ENCODE peak calls at places on chromosome 14, in ten cellular contexts. O is IMR-90, A is ovary, B is A549, P is fibroblast of lung, U is lower lobe of right lung, H is heart left ventricle, F is GM12878, G is body of pancreas, M is cardiac muscle cell. Q is an unnamed sample.

GRCh38 chr14:101861464-101861863 is 100.0 kb downstream of the PPP2R5C start:
- DNase-seq in P (peak; percentile 20), G (no peak), F (no peak), H (no peak), A (no peak), M (peak; percentile 15), B (no peak), U (no peak), O (no peak), Q (no peak)

GRCh38 chr14:96255501-96256366 is at the start of gene BDKRB1:
- DNase-seq in H (no peak), M (peak; percentile 87), G (no peak), A (no peak), U (no peak), P (peak; percentile 88), F (no peak), B (no peak), O (peak; percentile 96), Q (peak; percentile 82)

GRCh38 chr14:20809917-20810316 is 7.3 kb upstream of the RNASE1 start:
- DNase-seq in U (no peak), F (no peak), H (no peak), O (no peak), B (no peak), P (no peak), G (no peak), M (no peak), A (no peak), Q (no peak)

GRCh38 chr14:103723176-103724081 is 7.8 kb downstream of the ZFYVE21 start:
- DNase-seq in M (no peak), F (no peak), H (no peak), G (no peak), B (no peak), U (no peak), A (no peak), P (no peak), O (no peak), Q (no peak)

GRCh38 chr14:56125772-56126411 is 7.7 kb downstream of the PELI2 start:
- DNase-seq in F (no peak), A (no peak), P (no peak), G (peak; percentile 87), B (no peak), O (no peak), U (no peak), M (no peak), H (no peak), Q (no peak)

GRCh38 chr14:74950795-74951442 is 4.5 kb downstream of the PGF start:
- DNase-seq in O (peak; percentile 48), P (no peak), B (no peak), G (peak; percentile 50), H (no peak), A (no peak), M (no peak), U (no peak), F (no peak), Q (no peak)

GRCh38 chr14:92678766-92679165 is 69.7 kb downstream of the LGMN start:
- DNase-seq in U (no peak), G (no peak), P (no peak), M (no peak), O (no peak), A (no peak), B (no peak), H (no peak), F (no peak), Q (no peak)

GRCh38 chr14:54804720-54805060 is 97.9 kb downstream of the GCH1 start:
- DNase-seq in U (no peak), G (no peak), O (no peak), H (no peak), P (no peak), B (no peak), F (no peak), M (no peak), A (no peak), Q (no peak)

GRCh38 chr14:99274346-99275221 is 2.6 kb upstream of the BCL11B start:
- DNase-seq in H (no peak), P (peak; percentile 64), M (peak; percentile 89), A (peak; percentile 81), U (no peak), G (peak; percentile 53), F (no peak), O (peak; percentile 37), B (peak; percentile 77), Q (peak; percentile 87)

GRCh38 chr14:99273724-99274345 is 1.8 kb upstream of the BCL11B start:
- DNase-seq in P (no peak), B (peak; percentile 33), U (no peak), O (no peak), G (no peak), F (no peak), M (peak; percentile 38), H (no peak), A (no peak), Q (peak; percentile 81)

GRCh38 chr14:99271951-99272668 is at the start of gene BCL11B:
- DNase-seq in F (peak; percentile 24), B (peak; percentile 86), H (peak; percentile 51), G (peak; percentile 38), M (peak; percentile 89), P (peak; percentile 82), O (peak; percentile 66), U (peak; percentile 72), A (peak; percentile 58), Q (peak; percentile 94)

GRCh38 chr14:99272669-99273024 is 650 bp upstream of the BCL11B start:
- DNase-seq in U (no peak), F (no peak), P (no peak), O (no peak), A (no peak), H (no peak), G (no peak), B (peak; percentile 46), M (no peak), Q (peak; percentile 51)

GRCh38 chr14:99273025-99273723 is 1.2 kb upstream of the BCL11B start:
- DNase-seq in O (no peak), H (no peak), G (no peak), B (peak; percentile 54), A (no peak), F (no peak), U (no peak), M (peak; percentile 19), P (no peak), Q (peak; percentile 71)
- H3K4me1 ChIP-seq in O (peaks cover 1% of the 10 kb centered on the region), H (peaks cover 29% of the 10 kb centered on the region), G (peaks cover 47% of the 10 kb centered on the region), B (peaks cover 23% of the 10 kb centered on the region), A (peaks cover 9% of the 10 kb centered on the region), F (peaks cover 12% of the 10 kb centered on the region), U (peaks cover 36% of the 10 kb centered on the region), M (peaks cover 9% of the 10 kb centered on the region), P (no peaks in the 10 kb centered on the region), Q (no peaks in the 10 kb centered on the region)

GRCh38 chr14:81952917-81953316 is 419.3 kb upstream of the SEL1L start:
- DNase-seq in H (no peak), P (no peak), M (no peak), F (no peak), B (no peak), G (no peak), O (no peak), U (no peak), A (no peak), Q (no peak)

GRCh38 chr14:81942071-81942470 is 408.4 kb upstream of the SEL1L start:
- DNase-seq in F (no peak), P (no peak), O (no peak), G (no peak), M (no peak), A (no peak), B (no peak), H (no peak), U (no peak), Q (no peak)

GRCh38 chr14:81946808-81947798 is 413.4 kb upstream of the SEL1L start:
- DNase-seq in M (peak; percentile 87), A (no peak), H (no peak), G (no peak), F (no peak), O (no peak), U (no peak), P (no peak), B (no peak), Q (peak; percentile 18)
- H3K27ac ChIP-seq in M (no peak overlapping the region), A (no peak overlapping the region), H (no peak overlapping the region), G (no peak overlapping the region), F (no peak overlapping the region), O (no peak overlapping the region), U (no peak overlapping the region), P (no peak overlapping the region), B (no peak overlapping the region), Q (no peak overlapping the region)

DNA sequence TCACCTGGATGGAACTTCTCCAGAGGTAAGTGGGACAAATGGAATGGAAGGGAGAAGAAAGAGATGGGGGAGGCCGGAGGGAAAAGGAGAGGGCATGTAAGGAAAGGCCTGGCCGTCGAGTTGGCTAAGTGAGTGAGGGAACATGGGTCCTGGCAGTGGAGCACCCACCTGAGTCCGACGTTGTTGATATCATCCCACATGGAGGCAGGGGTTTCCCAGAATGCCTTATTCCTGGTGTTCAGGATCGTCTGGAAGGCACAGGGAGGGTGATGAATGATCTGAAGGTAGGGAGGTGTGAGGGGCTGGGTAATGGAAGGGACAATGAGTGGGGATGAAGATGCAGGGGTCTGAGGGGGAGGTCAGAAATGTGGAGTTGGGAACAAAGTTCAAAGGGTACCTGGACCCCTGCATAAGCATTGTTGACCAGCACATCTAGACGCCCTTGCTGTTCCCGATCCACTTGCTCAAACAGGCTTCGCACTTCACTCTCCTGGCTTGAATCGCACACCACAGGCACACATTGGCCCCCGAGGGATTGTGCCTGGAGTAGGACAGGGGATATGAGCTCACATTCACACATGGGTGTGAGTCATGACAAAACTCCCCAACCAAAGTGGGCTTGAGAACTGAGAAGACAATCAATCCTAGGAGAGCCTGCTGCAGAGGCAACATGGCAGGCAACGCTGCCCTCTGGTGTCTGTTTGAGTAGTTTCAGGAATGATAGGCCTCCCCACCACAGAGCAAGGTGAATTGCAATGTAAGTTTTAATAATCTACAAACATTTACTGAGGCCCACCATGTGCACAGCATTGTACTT is 3.0 kb downstream of the DHRS1 start:
- DNase-seq in F (peak; percentile 82), H (peak; percentile 62), U (peak; percentile 72), A (peak; percentile 60), M (peak; percentile 92), O (peak; percentile 97), B (peak; percentile 87), G (peak; percentile 67), P (peak; percentile 89), Q (peak; percentile 79)
- TF ChIP-seq CTCF in F (peak; percentile 77), H (peak; percentile 64), U (peak; percentile 81), A (no peak), M (peak; percentile 80), O (peak; percentile 90), B (peak; percentile 79), G (peak; percentile 80), P (peak; percentile 71), Q (peak; percentile 93)

DNA sequence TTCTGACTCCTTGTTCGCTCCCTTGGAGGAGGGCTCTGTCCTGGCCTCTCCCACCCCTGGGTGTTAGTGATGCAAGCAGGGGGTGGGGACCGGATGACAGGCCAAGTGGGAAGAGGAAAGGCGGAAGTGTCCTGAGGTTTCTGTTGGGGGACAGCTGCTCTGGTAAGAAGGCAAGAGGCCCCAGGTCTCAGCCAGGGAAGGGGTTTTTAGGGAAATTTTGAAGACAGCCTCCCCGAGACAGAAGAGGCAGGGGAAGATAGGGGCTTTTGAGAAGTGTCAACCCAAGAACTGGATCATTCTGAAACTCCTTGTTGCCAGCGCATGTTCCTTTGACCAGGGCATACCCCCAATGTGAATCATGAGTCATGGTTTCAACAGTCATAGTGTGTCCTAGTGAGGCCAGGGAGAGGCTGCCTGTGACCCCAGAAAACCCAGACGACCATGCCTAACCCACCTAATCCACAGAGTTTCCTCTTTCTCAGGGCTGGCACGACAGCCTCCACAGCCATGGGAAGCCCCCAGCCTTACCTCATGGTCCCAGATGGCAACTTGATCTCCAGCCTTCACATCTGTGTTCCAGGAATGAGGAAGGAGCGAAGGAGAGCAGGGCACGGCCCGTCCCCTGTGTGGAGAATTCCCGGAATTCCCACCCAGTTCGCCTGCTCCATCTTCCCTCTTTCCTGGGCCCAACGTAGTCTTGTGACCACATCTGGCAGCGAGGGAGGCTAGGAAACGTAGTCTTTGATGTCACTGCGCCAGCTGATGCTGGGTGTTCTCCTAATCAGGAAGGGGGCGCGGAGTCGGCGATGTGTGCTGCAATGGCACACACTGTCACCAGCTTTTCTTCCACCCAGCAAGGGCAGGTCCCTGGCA is 4.9 kb upstream of the GPR132 start:
- DNase-seq in M (peak; percentile 53), P (peak; percentile 62), U (peak; percentile 61), A (no peak), G (no peak), B (no peak), O (peak; percentile 33), F (peak; percentile 98), H (peak; percentile 52), Q (no peak)
- H3K4me1 ChIP-seq in M (peaks cover 6% of the 10 kb centered on the region), P (peaks cover 6% of the 10 kb centered on the region), U (peaks cover 32% of the 10 kb centered on the region), A (no peaks in the 10 kb centered on the region), G (no peaks in the 10 kb centered on the region), B (peaks cover 15% of the 10 kb centered on the region), O (peaks cover 3% of the 10 kb centered on the region), F (peaks cover 65% of the 10 kb centered on the region), H (peaks cover 65% of the 10 kb centered on the region), Q (no peaks in the 10 kb centered on the region)